ENCODE peak calls at places on chromosome 7, in five cellular contexts. One of them, this sample, is unnamed.
A peak's percentile ranks its signal among the peaks of the same experiment; 100 is the strongest.

GRCh38 chr7:91941450-91941849 is 788 bp downstream of the AKAP9 start:
- DNase-seq in pancreas: peak; percentile 46
- DNase-seq in activated CD8-positive, alpha-beta T cell treated with anti-CD3 and anti-CD28 coated beads for 36 hours: peak; percentile 69
- DNase-seq in Panc1: no peak
- DNase-seq in CD8-positive, alpha-beta T cell: peak; percentile 56
- DNase-seq in this sample: peak; percentile 71

GRCh38 chr7:131608112-131608498 is 51.7 kb upstream of the PODXL start:
- DNase-seq in Panc1: no peak
- DNase-seq in CD8-positive, alpha-beta T cell: no peak
- DNase-seq in pancreas: no peak
- DNase-seq in activated CD8-positive, alpha-beta T cell treated with anti-CD3 and anti-CD28 coated beads for 36 hours: no peak
- DNase-seq in this sample: no peak

GRCh38 chr7:23333671-23334246 is 34.6 kb downstream of the MALSU1 start:
- DNase-seq in activated CD8-positive, alpha-beta T cell treated with anti-CD3 and anti-CD28 coated beads for 36 hours: no peak
- DNase-seq in Panc1: peak; percentile 80
- DNase-seq in pancreas: no peak
- DNase-seq in CD8-positive, alpha-beta T cell: no peak
- DNase-seq in this sample: no peak

GRCh38 chr7:92769844-92770243 is 66.5 kb downstream of the CDK6 start:
- DNase-seq in CD8-positive, alpha-beta T cell: no peak
- DNase-seq in Panc1: no peak
- DNase-seq in pancreas: no peak
- DNase-seq in activated CD8-positive, alpha-beta T cell treated with anti-CD3 and anti-CD28 coated beads for 36 hours: no peak
- DNase-seq in this sample: no peak

GRCh38 chr7:50653116-50653854 is 88.1 kb upstream of the DDC start:
- DNase-seq in pancreas: no peak
- DNase-seq in activated CD8-positive, alpha-beta T cell treated with anti-CD3 and anti-CD28 coated beads for 36 hours: no peak
- DNase-seq in Panc1: no peak
- DNase-seq in CD8-positive, alpha-beta T cell: no peak
- DNase-seq in this sample: no peak

GRCh38 chr7:140390466-140391190 is 7.7 kb downstream of the SLC37A3 start:
- DNase-seq in activated CD8-positive, alpha-beta T cell treated with anti-CD3 and anti-CD28 coated beads for 36 hours: peak; percentile 45
- DNase-seq in Panc1: no peak
- DNase-seq in CD8-positive, alpha-beta T cell: no peak
- DNase-seq in pancreas: no peak
- DNase-seq in this sample: peak; percentile 63

GRCh38 chr7:151658778-151659177 is 139.1 kb upstream of the RHEB start:
- DNase-seq in CD8-positive, alpha-beta T cell: no peak
- DNase-seq in pancreas: no peak
- DNase-seq in activated CD8-positive, alpha-beta T cell treated with anti-CD3 and anti-CD28 coated beads for 36 hours: no peak
- DNase-seq in Panc1: no peak
- DNase-seq in this sample: no peak

GRCh38 chr7:26375604-26376207 is 84.0 kb downstream of the SNX10 start:
- DNase-seq in pancreas: no peak
- DNase-seq in CD8-positive, alpha-beta T cell: no peak
- DNase-seq in activated CD8-positive, alpha-beta T cell treated with anti-CD3 and anti-CD28 coated beads for 36 hours: peak; percentile 29
- DNase-seq in Panc1: no peak
- DNase-seq in this sample: no peak

GRCh38 chr7:67377939-67378862 is 381.6 kb downstream of the TYW1 start:
- DNase-seq in CD8-positive, alpha-beta T cell: peak; percentile 60
- DNase-seq in activated CD8-positive, alpha-beta T cell treated with anti-CD3 and anti-CD28 coated beads for 36 hours: peak; percentile 67
- DNase-seq in Panc1: peak; percentile 33
- DNase-seq in pancreas: peak; percentile 41
- DNase-seq in this sample: peak; percentile 82

GRCh38 chr7:27873981-27874957 is 134.3 kb downstream of the TAX1BP1 start:
- DNase-seq in activated CD8-positive, alpha-beta T cell treated with anti-CD3 and anti-CD28 coated beads for 36 hours: no peak
- DNase-seq in CD8-positive, alpha-beta T cell: no peak
- DNase-seq in Panc1: peak; percentile 8
- DNase-seq in pancreas: peak; percentile 93
- DNase-seq in this sample: no peak

GRCh38 chr7:24464846-24465245 is 108.4 kb upstream of the PALS2 start:
- DNase-seq in pancreas: no peak
- DNase-seq in Panc1: no peak
- DNase-seq in CD8-positive, alpha-beta T cell: no peak
- DNase-seq in activated CD8-positive, alpha-beta T cell treated with anti-CD3 and anti-CD28 coated beads for 36 hours: no peak
- DNase-seq in this sample: no peak

GRCh38 chr7:39062811-39063210 is 85.1 kb downstream of the POU6F2 start:
- DNase-seq in activated CD8-positive, alpha-beta T cell treated with anti-CD3 and anti-CD28 coated beads for 36 hours: no peak
- DNase-seq in pancreas: no peak
- DNase-seq in Panc1: no peak
- DNase-seq in CD8-positive, alpha-beta T cell: no peak
- DNase-seq in this sample: no peak

GRCh38 chr7:100465702-100466311 is 1.7 kb upstream of the SPACDR start:
- DNase-seq in activated CD8-positive, alpha-beta T cell treated with anti-CD3 and anti-CD28 coated beads for 36 hours: no peak
- DNase-seq in Panc1: no peak
- DNase-seq in pancreas: peak; percentile 89
- DNase-seq in CD8-positive, alpha-beta T cell: no peak
- DNase-seq in this sample: no peak

GRCh38 chr7:104998040-104998752 is 15.8 kb upstream of the KMT2E start:
- DNase-seq in CD8-positive, alpha-beta T cell: no peak
- DNase-seq in activated CD8-positive, alpha-beta T cell treated with anti-CD3 and anti-CD28 coated beads for 36 hours: no peak
- DNase-seq in Panc1: no peak
- DNase-seq in pancreas: no peak
- DNase-seq in this sample: no peak

GRCh38 chr7:105748701-105749100 is 127.7 kb downstream of the ATXN7L1 start:
- DNase-seq in Panc1: no peak
- DNase-seq in CD8-positive, alpha-beta T cell: no peak
- DNase-seq in pancreas: no peak
- DNase-seq in activated CD8-positive, alpha-beta T cell treated with anti-CD3 and anti-CD28 coated beads for 36 hours: no peak
- DNase-seq in this sample: no peak

GRCh38 chr7:103752995-103753394 is 236.5 kb downstream of the RELN start:
- DNase-seq in activated CD8-positive, alpha-beta T cell treated with anti-CD3 and anti-CD28 coated beads for 36 hours: no peak
- DNase-seq in CD8-positive, alpha-beta T cell: no peak
- DNase-seq in pancreas: no peak
- DNase-seq in Panc1: no peak
- DNase-seq in this sample: no peak
- TF ChIP-seq CTCF in activated CD8-positive, alpha-beta T cell treated with anti-CD3 and anti-CD28 coated beads for 36 hours: no peak
- TF ChIP-seq CTCF in CD8-positive, alpha-beta T cell: no peak
- TF ChIP-seq CTCF in pancreas: no peak
- TF ChIP-seq CTCF in Panc1: no peak
- TF ChIP-seq CTCF in this sample: no peak

GRCh38 chr7:101814081-101814995 is 3.1 kb upstream of the CUX1 start:
- DNase-seq in CD8-positive, alpha-beta T cell: peak; percentile 78
- DNase-seq in Panc1: peak; percentile 50
- DNase-seq in pancreas: peak; percentile 61
- DNase-seq in activated CD8-positive, alpha-beta T cell treated with anti-CD3 and anti-CD28 coated beads for 36 hours: peak; percentile 63
- DNase-seq in this sample: peak; percentile 76
- TF ChIP-seq CTCF in CD8-positive, alpha-beta T cell: peak; percentile 50
- TF ChIP-seq CTCF in Panc1: peak; percentile 89
- TF ChIP-seq CTCF in pancreas: no peak
- TF ChIP-seq CTCF in activated CD8-positive, alpha-beta T cell treated with anti-CD3 and anti-CD28 coated beads for 36 hours: peak; percentile 72
- TF ChIP-seq CTCF in this sample: peak; percentile 52

GRCh38 chr7:53350241-53350640 is 314.8 kb downstream of the POM121L12 start:
- DNase-seq in activated CD8-positive, alpha-beta T cell treated with anti-CD3 and anti-CD28 coated beads for 36 hours: peak; percentile 29
- DNase-seq in Panc1: no peak
- DNase-seq in pancreas: no peak
- DNase-seq in CD8-positive, alpha-beta T cell: no peak
- DNase-seq in this sample: no peak
- TF ChIP-seq CTCF in activated CD8-positive, alpha-beta T cell treated with anti-CD3 and anti-CD28 coated beads for 36 hours: peak; percentile 34
- TF ChIP-seq CTCF in Panc1: peak; percentile 70
- TF ChIP-seq CTCF in pancreas: no peak
- TF ChIP-seq CTCF in CD8-positive, alpha-beta T cell: no peak
- TF ChIP-seq CTCF in this sample: peak; percentile 21

GRCh38 chr7:20650782-20651181 is 35.3 kb downstream of the ABCB5 start:
- DNase-seq in CD8-positive, alpha-beta T cell: no peak
- DNase-seq in activated CD8-positive, alpha-beta T cell treated with anti-CD3 and anti-CD28 coated beads for 36 hours: no peak
- DNase-seq in pancreas: no peak
- DNase-seq in Panc1: no peak
- DNase-seq in this sample: no peak

GRCh38 chr7:20653636-20654035 is 38.2 kb downstream of the ABCB5 start:
- DNase-seq in activated CD8-positive, alpha-beta T cell treated with anti-CD3 and anti-CD28 coated beads for 36 hours: no peak
- DNase-seq in pancreas: no peak
- DNase-seq in Panc1: no peak
- DNase-seq in CD8-positive, alpha-beta T cell: no peak
- DNase-seq in this sample: no peak

GRCh38 chr7:20651960-20652544 is 36.6 kb downstream of the ABCB5 start:
- DNase-seq in CD8-positive, alpha-beta T cell: no peak
- DNase-seq in activated CD8-positive, alpha-beta T cell treated with anti-CD3 and anti-CD28 coated beads for 36 hours: peak; percentile 2
- DNase-seq in pancreas: no peak
- DNase-seq in Panc1: no peak
- DNase-seq in this sample: peak; percentile 13

GRCh38 chr7:20647051-20647450 is 31.6 kb downstream of the ABCB5 start:
- DNase-seq in CD8-positive, alpha-beta T cell: no peak
- DNase-seq in Panc1: no peak
- DNase-seq in activated CD8-positive, alpha-beta T cell treated with anti-CD3 and anti-CD28 coated beads for 36 hours: no peak
- DNase-seq in pancreas: no peak
- DNase-seq in this sample: no peak

DNA sequence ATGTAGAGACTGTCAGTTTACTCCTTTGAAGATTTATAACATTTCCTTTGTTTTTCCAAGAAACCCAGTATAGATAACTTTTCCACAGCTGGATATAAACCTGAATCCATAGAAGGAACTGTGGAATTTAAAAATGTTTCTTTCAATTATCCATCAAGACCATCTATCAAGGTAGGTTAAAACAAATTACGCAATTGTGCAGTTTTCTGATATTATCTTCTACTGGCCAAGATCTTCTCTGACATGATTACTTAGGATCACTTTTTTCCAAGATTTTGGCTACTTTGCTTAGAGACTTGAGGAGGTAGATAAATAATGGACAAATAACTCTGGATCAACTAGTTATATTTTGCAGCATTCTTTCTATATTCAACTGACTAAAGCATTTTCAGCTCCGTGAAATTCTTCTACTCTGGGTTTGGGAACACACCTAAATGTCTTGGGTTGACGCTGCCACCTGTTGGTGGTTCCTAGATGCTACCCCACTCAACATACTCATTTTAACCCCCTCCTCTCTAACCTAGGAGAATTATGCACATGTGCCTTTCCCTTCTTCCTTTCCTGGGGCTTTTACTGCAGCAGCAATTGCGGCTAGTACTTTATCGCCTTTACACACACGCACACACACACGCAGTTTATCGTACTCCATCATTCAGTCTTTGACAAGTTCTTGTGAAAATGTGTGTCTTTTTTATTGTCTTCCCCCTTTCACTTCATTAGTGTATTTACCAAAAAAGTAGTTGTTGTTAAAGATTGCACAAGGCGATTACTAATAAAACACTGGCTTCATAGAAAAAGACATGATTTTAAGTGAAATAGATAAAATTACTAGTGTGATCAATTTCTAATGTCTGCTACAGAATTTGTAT is 32.7 kb downstream of the ABCB5 start:
- DNase-seq in CD8-positive, alpha-beta T cell: no peak
- DNase-seq in activated CD8-positive, alpha-beta T cell treated with anti-CD3 and anti-CD28 coated beads for 36 hours: peak; percentile 16
- DNase-seq in pancreas: no peak
- DNase-seq in Panc1: peak; percentile 12
- DNase-seq in this sample: peak; percentile 49
- TF ChIP-seq CTCF in CD8-positive, alpha-beta T cell: no peak
- TF ChIP-seq CTCF in activated CD8-positive, alpha-beta T cell treated with anti-CD3 and anti-CD28 coated beads for 36 hours: no peak
- TF ChIP-seq CTCF in pancreas: no peak
- TF ChIP-seq CTCF in Panc1: peak; percentile 60
- TF ChIP-seq CTCF in this sample: peak; percentile 47

DNA sequence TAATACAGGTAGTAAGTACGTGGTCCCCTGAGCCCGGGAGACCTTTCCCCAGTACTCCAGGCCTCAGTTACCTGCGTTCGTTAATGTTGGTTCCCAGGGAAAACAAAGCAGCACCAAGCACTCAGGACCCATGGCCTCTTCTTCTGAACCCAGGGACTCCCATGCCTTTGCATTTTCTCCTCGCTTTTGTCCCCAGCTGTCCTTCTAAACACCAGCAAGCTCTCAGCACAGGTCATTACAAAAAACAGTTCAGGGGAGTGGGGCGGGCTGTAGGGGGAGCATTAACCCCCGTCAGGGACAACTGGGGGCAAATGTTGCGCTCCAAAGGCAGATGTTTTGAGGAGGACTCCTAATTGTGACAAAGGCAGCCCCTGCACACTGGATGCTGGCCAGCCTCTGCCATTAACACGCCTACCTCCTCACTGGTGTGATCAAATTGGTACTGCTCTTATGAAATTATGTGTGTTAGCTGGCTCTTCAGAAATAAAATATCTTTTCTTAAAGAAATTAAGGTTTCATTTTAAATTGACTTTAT is 80.5 kb upstream of the LRGUK start:
- DNase-seq in Panc1: no peak
- DNase-seq in activated CD8-positive, alpha-beta T cell treated with anti-CD3 and anti-CD28 coated beads for 36 hours: no peak
- DNase-seq in CD8-positive, alpha-beta T cell: no peak
- DNase-seq in pancreas: no peak
- DNase-seq in this sample: no peak
- TF ChIP-seq CTCF in Panc1: no peak
- TF ChIP-seq CTCF in activated CD8-positive, alpha-beta T cell treated with anti-CD3 and anti-CD28 coated beads for 36 hours: no peak
- TF ChIP-seq CTCF in CD8-positive, alpha-beta T cell: no peak
- TF ChIP-seq CTCF in pancreas: no peak
- TF ChIP-seq CTCF in this sample: no peak

GRCh38 chr7:48168159-48168558 is 3.1 kb upstream of the ABCA13 start:
- DNase-seq in pancreas: no peak
- DNase-seq in activated CD8-positive, alpha-beta T cell treated with anti-CD3 and anti-CD28 coated beads for 36 hours: no peak
- DNase-seq in CD8-positive, alpha-beta T cell: no peak
- DNase-seq in Panc1: no peak
- DNase-seq in this sample: no peak
- TF ChIP-seq CTCF in pancreas: no peak
- TF ChIP-seq CTCF in activated CD8-positive, alpha-beta T cell treated with anti-CD3 and anti-CD28 coated beads for 36 hours: no peak
- TF ChIP-seq CTCF in CD8-positive, alpha-beta T cell: no peak
- TF ChIP-seq CTCF in Panc1: peak; percentile 38
- TF ChIP-seq CTCF in this sample: no peak

DNA sequence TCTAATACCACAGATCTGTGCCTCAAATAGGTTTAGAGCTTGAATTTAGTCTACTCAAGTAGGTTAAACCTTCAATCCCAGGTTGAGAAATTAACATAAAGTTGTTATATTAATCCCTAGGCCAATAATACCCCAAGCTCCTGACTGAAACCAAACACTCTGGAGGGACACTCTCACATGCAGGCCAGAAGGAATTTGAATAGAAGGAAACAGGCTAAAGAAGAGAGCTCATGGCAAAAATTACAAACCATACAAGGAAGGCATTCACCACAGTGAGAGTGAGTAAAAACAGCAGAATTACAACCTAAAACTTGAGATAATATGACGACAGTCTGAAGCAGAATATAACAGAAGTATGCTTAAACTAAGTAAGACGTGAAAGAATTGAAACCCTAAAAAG is 76.1 kb upstream of the PDK4 start:
- DNase-seq in CD8-positive, alpha-beta T cell: no peak
- DNase-seq in pancreas: no peak
- DNase-seq in Panc1: no peak
- DNase-seq in activated CD8-positive, alpha-beta T cell treated with anti-CD3 and anti-CD28 coated beads for 36 hours: no peak
- DNase-seq in this sample: no peak
- TF ChIP-seq CTCF in CD8-positive, alpha-beta T cell: no peak
- TF ChIP-seq CTCF in pancreas: no peak
- TF ChIP-seq CTCF in Panc1: no peak
- TF ChIP-seq CTCF in activated CD8-positive, alpha-beta T cell treated with anti-CD3 and anti-CD28 coated beads for 36 hours: no peak
- TF ChIP-seq CTCF in this sample: no peak

This sample was measured in GM12865.